ENCODE peak calls at places on chromosome 18, in six cellular contexts. One of them, this sample, is unnamed.

GRCh38 chr18:8695932-8696510 is 9.3 kb upstream of the MTCL1 start:
- DNase-seq in lower lobe of right lung: no peak
- DNase-seq in HCT116: no peak
- DNase-seq in OCI-LY7: peak; percentile 84
- DNase-seq in A549: no peak
- DNase-seq in effector memory CD4-positive, alpha-beta T cell: no peak
- DNase-seq in this sample: no peak

GRCh38 chr18:78073275-78073674 is 823.6 kb downstream of the GALR1 start:
- DNase-seq in effector memory CD4-positive, alpha-beta T cell: no peak
- DNase-seq in HCT116: no peak
- DNase-seq in OCI-LY7: no peak
- DNase-seq in lower lobe of right lung: no peak
- DNase-seq in A549: no peak
- DNase-seq in this sample: no peak

GRCh38 chr18:79953921-79954651 is 2.6 kb upstream of the SLC66A2 start:
- DNase-seq in HCT116: no peak
- DNase-seq in OCI-LY7: no peak
- DNase-seq in A549: no peak
- DNase-seq in lower lobe of right lung: peak; percentile 77
- DNase-seq in effector memory CD4-positive, alpha-beta T cell: no peak
- DNase-seq in this sample: no peak

GRCh38 chr18:67531929-67532328 is 15.4 kb upstream of the DSEL start:
- DNase-seq in OCI-LY7: no peak
- DNase-seq in effector memory CD4-positive, alpha-beta T cell: no peak
- DNase-seq in HCT116: no peak
- DNase-seq in A549: no peak
- DNase-seq in lower lobe of right lung: no peak
- DNase-seq in this sample: no peak

GRCh38 chr18:41396211-41396610 is 558.8 kb upstream of the PIK3C3 start:
- DNase-seq in effector memory CD4-positive, alpha-beta T cell: no peak
- DNase-seq in HCT116: no peak
- DNase-seq in lower lobe of right lung: no peak
- DNase-seq in A549: no peak
- DNase-seq in OCI-LY7: no peak
- DNase-seq in this sample: no peak

GRCh38 chr18:37778417-37779165 is 213.0 kb upstream of the CELF4 start:
- DNase-seq in effector memory CD4-positive, alpha-beta T cell: no peak
- DNase-seq in A549: peak; percentile 13
- DNase-seq in OCI-LY7: peak; percentile 2
- DNase-seq in HCT116: peak; percentile 13
- DNase-seq in lower lobe of right lung: peak; percentile 75
- DNase-seq in this sample: peak; percentile 58

GRCh38 chr18:7824970-7825369 is 257.9 kb downstream of the PTPRM start:
- DNase-seq in lower lobe of right lung: no peak
- DNase-seq in OCI-LY7: no peak
- DNase-seq in effector memory CD4-positive, alpha-beta T cell: no peak
- DNase-seq in HCT116: no peak
- DNase-seq in A549: no peak
- DNase-seq in this sample: no peak

GRCh38 chr18:73520229-73520628 is 627.4 kb downstream of the FBXO15 start:
- DNase-seq in effector memory CD4-positive, alpha-beta T cell: no peak
- DNase-seq in HCT116: no peak
- DNase-seq in A549: no peak
- DNase-seq in lower lobe of right lung: no peak
- DNase-seq in OCI-LY7: no peak
- DNase-seq in this sample: no peak

GRCh38 chr18:43578636-43579203 is 301.4 kb upstream of the SYT4 start:
- DNase-seq in effector memory CD4-positive, alpha-beta T cell: no peak
- DNase-seq in OCI-LY7: no peak
- DNase-seq in lower lobe of right lung: no peak
- DNase-seq in A549: no peak
- DNase-seq in HCT116: no peak
- DNase-seq in this sample: no peak

GRCh38 chr18:58105908-58106673 is 62.1 kb downstream of the NEDD4L start:
- DNase-seq in OCI-LY7: no peak
- DNase-seq in HCT116: no peak
- DNase-seq in lower lobe of right lung: no peak
- DNase-seq in A549: no peak
- DNase-seq in effector memory CD4-positive, alpha-beta T cell: no peak
- DNase-seq in this sample: peak; percentile 29

GRCh38 chr18:35577045-35577848 is 4.3 kb upstream of the GALNT1 start:
- DNase-seq in OCI-LY7: no peak
- DNase-seq in HCT116: no peak
- DNase-seq in lower lobe of right lung: no peak
- DNase-seq in effector memory CD4-positive, alpha-beta T cell: no peak
- DNase-seq in A549: no peak
- DNase-seq in this sample: no peak

GRCh38 chr18:36693931-36694661 is 134.7 kb downstream of the TPGS2 start:
- DNase-seq in HCT116: no peak
- DNase-seq in lower lobe of right lung: no peak
- DNase-seq in A549: no peak
- DNase-seq in OCI-LY7: no peak
- DNase-seq in effector memory CD4-positive, alpha-beta T cell: no peak
- DNase-seq in this sample: no peak

GRCh38 chr18:56235773-56236115 is 402.6 kb downstream of the TXNL1 start:
- DNase-seq in A549: no peak
- DNase-seq in lower lobe of right lung: no peak
- DNase-seq in OCI-LY7: no peak
- DNase-seq in effector memory CD4-positive, alpha-beta T cell: no peak
- DNase-seq in HCT116: no peak
- DNase-seq in this sample: no peak

GRCh38 chr18:79397288-79397829 is 1.6 kb downstream of the NFATC1 start:
- DNase-seq in lower lobe of right lung: peak; percentile 38
- DNase-seq in HCT116: no peak
- DNase-seq in effector memory CD4-positive, alpha-beta T cell: no peak
- DNase-seq in A549: no peak
- DNase-seq in OCI-LY7: peak; percentile 31
- DNase-seq in this sample: no peak

GRCh38 chr18:67618061-67618460 is 101.5 kb upstream of the DSEL start:
- DNase-seq in effector memory CD4-positive, alpha-beta T cell: no peak
- DNase-seq in OCI-LY7: no peak
- DNase-seq in A549: no peak
- DNase-seq in lower lobe of right lung: no peak
- DNase-seq in HCT116: no peak
- DNase-seq in this sample: no peak

GRCh38 chr18:53698907-53699306 is 525.6 kb downstream of the MBD2 start:
- DNase-seq in HCT116: no peak
- DNase-seq in effector memory CD4-positive, alpha-beta T cell: no peak
- DNase-seq in A549: peak; percentile 3
- DNase-seq in OCI-LY7: peak; percentile 0
- DNase-seq in lower lobe of right lung: peak; percentile 44
- DNase-seq in this sample: no peak

GRCh38 chr18:58076052-58076451 is 32.0 kb downstream of the NEDD4L start:
- DNase-seq in A549: no peak
- DNase-seq in OCI-LY7: no peak
- DNase-seq in effector memory CD4-positive, alpha-beta T cell: no peak
- DNase-seq in lower lobe of right lung: no peak
- DNase-seq in HCT116: no peak
- DNase-seq in this sample: no peak

GRCh38 chr18:27608742-27609141 is 423.6 kb upstream of the CHST9 start:
- DNase-seq in effector memory CD4-positive, alpha-beta T cell: no peak
- DNase-seq in lower lobe of right lung: no peak
- DNase-seq in OCI-LY7: peak; percentile 6
- DNase-seq in A549: no peak
- DNase-seq in HCT116: no peak
- DNase-seq in this sample: no peak

GRCh38 chr18:27604583-27604982 is 419.5 kb upstream of the CHST9 start:
- DNase-seq in A549: no peak
- DNase-seq in effector memory CD4-positive, alpha-beta T cell: no peak
- DNase-seq in lower lobe of right lung: no peak
- DNase-seq in OCI-LY7: no peak
- DNase-seq in HCT116: no peak
- DNase-seq in this sample: no peak

GRCh38 chr18:27605107-27605834 is 420.2 kb upstream of the CHST9 start:
- DNase-seq in HCT116: peak; percentile 28
- DNase-seq in OCI-LY7: peak; percentile 57
- DNase-seq in effector memory CD4-positive, alpha-beta T cell: no peak
- DNase-seq in A549: peak; percentile 7
- DNase-seq in lower lobe of right lung: no peak
- DNase-seq in this sample: peak; percentile 79

GRCh38 chr18:27608174-27608573 is 423.1 kb upstream of the CHST9 start:
- DNase-seq in HCT116: no peak
- DNase-seq in OCI-LY7: no peak
- DNase-seq in effector memory CD4-positive, alpha-beta T cell: no peak
- DNase-seq in lower lobe of right lung: no peak
- DNase-seq in A549: no peak
- DNase-seq in this sample: no peak

DNA sequence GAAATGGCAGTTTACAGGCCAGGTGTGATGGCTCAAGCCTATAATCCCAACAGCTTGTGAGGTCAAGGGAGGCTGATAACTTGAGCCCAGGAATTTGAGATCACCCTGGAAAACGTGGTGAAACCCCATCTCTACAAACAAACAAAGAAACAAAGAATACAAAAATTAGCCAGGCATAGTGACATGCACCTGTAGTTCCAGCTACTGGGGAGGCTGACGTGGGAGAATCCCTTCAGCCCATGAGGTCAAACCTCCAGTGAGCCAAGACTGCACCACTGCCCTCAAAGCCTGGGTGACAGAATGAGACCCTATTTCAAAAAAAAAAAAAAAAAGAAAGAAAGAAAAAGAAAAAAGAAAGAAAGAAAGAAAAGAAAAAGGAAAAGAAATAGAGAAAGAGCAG is 421.7 kb upstream of the CHST9 start:
- DNase-seq in lower lobe of right lung: no peak
- DNase-seq in HCT116: no peak
- DNase-seq in OCI-LY7: no peak
- DNase-seq in A549: no peak
- DNase-seq in effector memory CD4-positive, alpha-beta T cell: no peak
- DNase-seq in this sample: no peak
- H3K4me3 ChIP-seq in lower lobe of right lung: no peak overlapping the region
- H3K4me3 ChIP-seq in HCT116: no peak overlapping the region
- H3K4me3 ChIP-seq in OCI-LY7: no peak overlapping the region
- H3K4me3 ChIP-seq in A549: no peak overlapping the region
- H3K4me3 ChIP-seq in effector memory CD4-positive, alpha-beta T cell: no peak overlapping the region
- H3K4me3 ChIP-seq in this sample: no peak overlapping the region

DNA sequence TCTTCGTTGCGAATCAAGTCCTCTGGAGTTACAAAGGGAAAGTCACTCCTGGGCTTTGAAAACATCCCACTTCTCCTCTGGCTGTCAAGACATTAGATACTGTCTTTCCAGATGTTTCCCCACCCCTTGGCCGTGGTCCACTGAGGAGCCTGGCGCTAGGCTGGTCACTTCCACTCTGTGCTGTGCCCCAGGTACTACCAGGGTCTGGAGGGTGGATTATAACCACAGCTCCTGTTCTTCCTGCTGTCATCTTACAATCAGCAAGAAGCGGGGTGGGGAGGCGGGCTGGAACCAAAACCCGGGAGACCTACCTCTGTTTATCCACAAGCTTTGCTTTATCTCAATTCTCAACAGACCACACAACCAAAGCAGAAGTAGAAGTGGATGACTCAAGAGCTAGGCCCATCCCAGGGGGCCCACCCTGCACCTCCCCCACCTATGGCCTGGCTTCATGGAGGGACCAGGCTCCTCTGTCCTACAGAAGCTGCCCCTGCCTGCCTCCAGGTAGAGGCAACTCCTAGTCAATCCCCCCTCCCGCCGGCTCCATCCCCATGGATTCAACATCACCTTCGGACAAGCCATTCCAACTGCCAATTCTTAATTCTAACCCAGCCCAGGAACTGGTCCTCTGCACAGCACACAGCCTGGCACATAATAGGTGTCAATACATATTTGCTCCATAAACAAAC is 17.8 kb downstream of the SMAD7 start:
- DNase-seq in effector memory CD4-positive, alpha-beta T cell: no peak
- DNase-seq in A549: no peak
- DNase-seq in lower lobe of right lung: no peak
- DNase-seq in HCT116: no peak
- DNase-seq in OCI-LY7: peak; percentile 50
- DNase-seq in this sample: no peak
- H3K4me1 ChIP-seq in effector memory CD4-positive, alpha-beta T cell: peaks cover 78% of the 10 kb centered on the region
- H3K4me1 ChIP-seq in A549: peaks cover 96% of the 10 kb centered on the region
- H3K4me1 ChIP-seq in lower lobe of right lung: peaks cover 95% of the 10 kb centered on the region
- H3K4me1 ChIP-seq in HCT116: peaks cover 77% of the 10 kb centered on the region
- H3K4me1 ChIP-seq in OCI-LY7: peaks cover 92% of the 10 kb centered on the region
- H3K4me1 ChIP-seq in this sample: peaks cover 53% of the 10 kb centered on the region

GRCh38 chr18:13612111-13612997 is 114.0 kb downstream of the FAM210A start:
- DNase-seq in OCI-LY7: peak; percentile 96
- DNase-seq in HCT116: no peak
- DNase-seq in A549: no peak
- DNase-seq in effector memory CD4-positive, alpha-beta T cell: peak; percentile 81
- DNase-seq in lower lobe of right lung: no peak
- DNase-seq in this sample: no peak
- H3K4me3 ChIP-seq in OCI-LY7: peak overlapping the region; percentile 85
- H3K4me3 ChIP-seq in HCT116: no peak overlapping the region
- H3K4me3 ChIP-seq in A549: no peak overlapping the region
- H3K4me3 ChIP-seq in effector memory CD4-positive, alpha-beta T cell: peak overlapping the region; percentile 33
- H3K4me3 ChIP-seq in lower lobe of right lung: peak overlapping the region; percentile 39
- H3K4me3 ChIP-seq in this sample: peak overlapping the region; percentile 12

DNA sequence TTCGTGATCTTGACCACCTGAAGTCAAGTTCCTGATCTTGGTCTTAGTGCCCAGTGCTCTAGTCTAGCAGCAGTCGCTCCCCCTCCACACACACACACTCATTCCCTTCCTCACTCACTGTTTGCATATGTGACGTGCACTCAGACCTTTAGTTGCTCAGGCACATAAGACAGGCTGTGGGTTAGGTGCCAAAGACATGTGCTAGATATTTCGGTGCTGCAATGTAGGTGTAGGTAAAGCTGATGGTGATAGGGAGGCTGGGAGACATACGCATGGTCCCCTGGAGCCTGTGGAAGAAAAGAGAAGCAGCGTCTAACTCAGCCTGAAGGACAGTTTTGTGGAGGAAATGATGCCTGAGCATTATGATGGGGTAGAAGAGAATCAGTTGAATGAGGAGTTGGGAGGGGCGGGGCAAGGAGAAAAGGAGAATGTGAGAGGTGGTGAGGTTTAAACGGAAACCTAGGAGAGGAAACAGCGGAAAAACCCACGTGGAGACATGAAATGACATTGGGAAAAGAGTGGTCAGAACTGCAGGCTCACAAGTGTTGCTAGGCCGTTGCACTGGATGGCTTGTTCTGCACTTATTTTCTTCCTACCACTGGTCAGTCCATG is 3.9 kb downstream of the TTC39C start:
- DNase-seq in effector memory CD4-positive, alpha-beta T cell: no peak
- DNase-seq in lower lobe of right lung: no peak
- DNase-seq in OCI-LY7: no peak
- DNase-seq in A549: no peak
- DNase-seq in HCT116: no peak
- DNase-seq in this sample: no peak
- H3K4me1 ChIP-seq in effector memory CD4-positive, alpha-beta T cell: peaks cover 67% of the 10 kb centered on the region
- H3K4me1 ChIP-seq in lower lobe of right lung: peaks cover 66% of the 10 kb centered on the region
- H3K4me1 ChIP-seq in OCI-LY7: peaks cover 80% of the 10 kb centered on the region
- H3K4me1 ChIP-seq in A549: peaks cover 18% of the 10 kb centered on the region
- H3K4me1 ChIP-seq in HCT116: peaks cover 26% of the 10 kb centered on the region
- H3K4me1 ChIP-seq in this sample: peaks cover 10% of the 10 kb centered on the region

This sample was measured in HAP-1.